ENCODE peak calls at places on chromosomes 1 and 21, in four cellular contexts. Z, P, F and Y are unnamed samples.

GRCh38 chr1:168273575-168273974 is 7.1 kb upstream of the TBX19 start:
- DNase-seq in Z (no peak), P (no peak), F (no peak), Y (no peak)

GRCh38 chr1:221381858-221382623 is 359.8 kb downstream of the DUSP10 start:
- DNase-seq in Z (peak), P (no peak), F (no peak), Y (no peak)

GRCh38 chr1:78104322-78104721 is 58.6 kb downstream of the GIPC2 start:
- DNase-seq in Z (peak), P (no peak), F (no peak), Y (no peak)

GRCh38 chr21:41957991-41958766 is 4.4 kb upstream of the C2CD2 start:
- DNase-seq in Z (peak), P (no peak), F (peak), Y (no peak)

GRCh38 chr1:1777510-1777909 is 760 bp downstream of the NADK start:
- DNase-seq in Z (no peak), P (no peak), F (peak), Y (no peak)

GRCh38 chr1:202374077-202374476 is 25.6 kb downstream of the PPP1R12B start:
- DNase-seq in Z (no peak), P (no peak), F (no peak), Y (no peak)

GRCh38 chr1:44406761-44407429 is 1.8 kb downstream of the RNF220 start:
- DNase-seq in Z (no peak), P (no peak), F (no peak), Y (peak)

GRCh38 chr1:48021792-48022191 is 24.6 kb upstream of the TRABD2B start:
- DNase-seq in Z (no peak), P (no peak), F (no peak), Y (no peak)

GRCh38 chr1:115411388-115412063 is 73.5 kb upstream of the NGF start:
- DNase-seq in Z (peak), P (no peak), F (peak), Y (no peak)

GRCh38 chr1:30966690-30967369 is 58.3 kb upstream of the SDC3 start:
- DNase-seq in Z (peak), P (no peak), F (peak), Y (no peak)

GRCh38 chr1:203660069-203660468 is 33.4 kb downstream of the ATP2B4 start:
- DNase-seq in Z (no peak), P (no peak), F (no peak), Y (no peak)

GRCh38 chr1:203660931-203661484 is 34.4 kb downstream of the ATP2B4 start:
- DNase-seq in Z (no peak), P (no peak), F (no peak), Y (no peak)

GRCh38 chr1:203663294-203663693 is 36.7 kb downstream of the ATP2B4 start:
- DNase-seq in Z (peak), P (no peak), F (no peak), Y (no peak)

GRCh38 chr1:203662821-203663220 is 36.2 kb downstream of the ATP2B4 start:
- DNase-seq in Z (no peak), P (no peak), F (no peak), Y (no peak)

GRCh38 chr1:203661572-203661971 is 34.9 kb downstream of the ATP2B4 start:
- DNase-seq in Z (no peak), P (no peak), F (no peak), Y (no peak)
- H3K27ac ChIP-seq in Z (no peak), P (no peak), F (no peak), Y (no peak)

GRCh38 chr1:43008106-43008424 is 49.4 kb upstream of the SLC2A1 start:
- DNase-seq in Z (no peak), P (no peak), F (peak), Y (no peak)
- H2BK5ac ChIP-seq in Z (no peak), P (peak), F (peak), Y (peak)

GRCh38 chr1:21333824-21334213 is 43.6 kb upstream of the ECE1 start:
- DNase-seq in Z (no peak), P (no peak), F (no peak), Y (no peak)
- H2AFZ ChIP-seq in Z (peak), P (no peak), F (no peak), Y (no peak)

DNA sequence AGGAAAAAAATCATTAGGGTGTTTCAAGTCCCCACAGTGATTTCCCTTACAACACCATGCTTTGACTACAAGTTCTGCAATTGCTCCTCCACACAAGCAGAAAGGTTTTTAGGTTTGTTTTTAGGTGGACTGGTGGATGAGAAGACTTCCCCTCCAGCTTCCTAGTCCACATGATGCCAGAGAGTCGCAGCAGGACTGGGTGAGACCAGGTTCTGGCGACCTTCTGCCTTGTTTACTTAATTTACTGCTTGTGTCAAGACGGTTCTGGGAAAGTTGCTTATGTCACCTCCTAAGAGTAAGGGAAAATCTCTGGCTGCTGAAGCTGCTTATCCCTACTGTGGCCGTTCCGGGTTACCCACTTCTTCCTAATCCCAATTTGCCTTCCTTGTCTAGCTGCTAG is 76.4 kb downstream of the GLUL start:
- DNase-seq in Z (no peak), P (no peak), F (no peak), Y (no peak)
- H3K27ac ChIP-seq in Z (no peak), P (no peak), F (no peak), Y (peak)

DNA sequence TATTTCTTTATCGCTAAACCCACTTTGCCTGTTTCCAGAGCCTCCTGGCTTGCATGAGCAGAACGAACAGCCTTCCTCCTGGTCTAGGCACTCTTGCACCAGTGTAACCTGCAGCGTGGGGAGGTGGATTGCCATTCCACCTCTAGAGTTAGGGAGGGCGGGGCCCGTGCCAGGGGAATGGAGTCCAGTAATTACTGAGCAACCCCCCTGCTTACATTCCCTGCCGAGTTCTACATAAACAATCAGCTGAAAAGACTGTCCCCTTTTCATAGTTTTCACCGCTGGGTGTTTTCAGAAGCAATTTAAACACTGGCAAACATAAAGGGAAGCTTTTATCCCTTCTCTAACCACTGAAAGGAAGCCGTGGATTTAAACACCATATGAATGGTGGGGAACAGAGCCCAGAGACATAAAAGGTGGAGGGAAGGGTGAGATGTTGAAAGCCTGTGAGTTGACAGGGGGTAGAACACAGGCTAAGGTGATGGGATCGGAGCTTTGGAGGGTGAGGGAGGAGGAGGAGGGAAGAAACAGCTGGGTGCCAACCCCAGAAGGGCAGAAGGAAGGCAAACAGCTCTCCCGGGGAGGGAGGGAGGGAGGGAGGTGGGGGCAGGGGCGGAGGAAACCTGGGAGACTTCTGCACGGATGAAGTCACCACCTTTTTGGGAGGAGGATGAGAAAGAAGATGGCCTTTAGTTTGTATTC is 68.0 kb upstream of the WDR26 start:
- DNase-seq in Z (no peak), P (no peak), F (no peak), Y (peak)
- H2BK5ac ChIP-seq in Z (peak), P (no peak), F (no peak), Y (no peak)

GRCh38 chr1:46183926-46184557 is 7.8 kb upstream of the P3R3URF start:
- DNase-seq in Z (no peak), P (no peak), F (peak), Y (no peak)
- H2AFZ ChIP-seq in Z (no peak), P (no peak), F (no peak), Y (no peak)

DNA sequence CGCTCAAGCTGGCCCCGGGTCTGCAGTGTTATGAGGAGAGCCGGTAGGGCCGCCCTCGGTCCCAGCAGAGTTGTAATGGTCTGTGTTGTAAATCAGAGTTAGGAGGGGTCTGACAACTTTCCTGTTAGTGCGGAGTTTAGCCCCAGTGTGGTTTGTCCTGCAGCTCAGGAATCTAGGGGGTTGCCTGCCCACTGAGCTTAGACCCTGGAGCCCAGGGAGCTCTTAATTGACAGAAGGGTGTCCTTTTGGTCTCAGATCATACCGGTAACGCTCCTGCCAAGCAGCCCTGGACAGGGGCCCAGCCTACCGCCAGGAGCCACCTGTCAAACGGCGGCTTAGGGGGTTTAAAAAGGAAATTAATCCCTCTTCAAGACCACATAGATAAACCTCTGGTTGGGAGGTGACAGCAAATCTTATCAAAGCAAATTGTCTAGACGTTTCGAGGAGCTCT is 164.4 kb downstream of the DYRK1A start:
- DNase-seq in Z (no peak), P (no peak), F (no peak), Y (no peak)
- H3K27ac ChIP-seq in Z (no peak), P (no peak), F (no peak), Y (no peak)

DNA sequence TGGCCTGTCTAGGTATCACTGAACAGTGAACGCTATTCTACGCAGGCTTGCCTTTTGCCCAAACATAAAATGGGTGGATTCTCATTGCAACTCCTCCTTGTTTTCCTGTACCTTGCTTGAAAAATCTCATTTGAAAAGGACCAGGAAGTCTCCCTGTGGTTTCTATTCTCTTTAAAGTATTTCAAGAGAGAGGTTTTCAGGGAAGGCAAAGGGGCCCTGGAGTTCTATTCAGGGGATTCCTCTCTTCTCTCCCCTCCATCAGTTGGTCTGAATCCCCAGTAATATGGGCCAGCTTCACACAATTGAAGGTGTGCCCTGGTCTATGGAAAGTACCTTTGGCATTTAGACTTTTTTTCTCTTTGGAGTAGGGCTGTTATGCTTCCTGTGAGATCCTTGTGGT is 311.3 kb downstream of the RGS7 start:
- DNase-seq in Z (no peak), P (no peak), F (no peak), Y (no peak)
- H2BK5ac ChIP-seq in Z (no peak), P (no peak), F (no peak), Y (no peak)

GRCh38 chr1:204335533-204335932 is 24.2 kb downstream of the PLEKHA6 start:
- DNase-seq in Z (no peak), P (no peak), F (no peak), Y (no peak)

GRCh38 chr1:204336642-204337041 is 23.1 kb downstream of the PLEKHA6 start:
- DNase-seq in Z (no peak), P (peak), F (no peak), Y (no peak)

GRCh38 chr1:204337047-204337446 is 22.7 kb downstream of the PLEKHA6 start:
- DNase-seq in Z (no peak), P (no peak), F (no peak), Y (no peak)

GRCh38 chr1:204334455-204334854 is 25.3 kb downstream of the PLEKHA6 start:
- DNase-seq in Z (no peak), P (no peak), F (no peak), Y (no peak)

DNA sequence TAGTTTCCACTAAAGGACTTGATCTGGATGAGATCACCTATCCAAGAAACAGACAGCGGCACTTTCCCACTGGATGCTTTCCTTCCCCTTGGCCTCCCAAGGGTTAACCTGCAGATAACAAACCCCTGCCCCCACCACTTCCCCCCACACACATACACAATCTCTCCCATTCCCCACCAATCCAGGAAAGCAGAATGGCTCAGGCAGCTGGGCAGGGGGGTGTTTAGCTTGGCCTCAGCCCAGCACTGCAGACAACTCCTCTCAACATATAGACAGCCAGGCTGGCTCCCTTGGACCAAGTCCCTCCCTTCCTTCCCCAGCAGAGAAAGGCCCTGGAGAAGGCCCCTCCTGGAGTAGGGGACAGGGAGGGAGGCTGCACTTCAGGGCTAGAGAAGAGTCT is 24.6 kb downstream of the PLEKHA6 start:
- DNase-seq in Z (no peak), P (no peak), F (no peak), Y (no peak)
- H2AFZ ChIP-seq in Z (peak), P (no peak), F (no peak), Y (no peak)

DNA sequence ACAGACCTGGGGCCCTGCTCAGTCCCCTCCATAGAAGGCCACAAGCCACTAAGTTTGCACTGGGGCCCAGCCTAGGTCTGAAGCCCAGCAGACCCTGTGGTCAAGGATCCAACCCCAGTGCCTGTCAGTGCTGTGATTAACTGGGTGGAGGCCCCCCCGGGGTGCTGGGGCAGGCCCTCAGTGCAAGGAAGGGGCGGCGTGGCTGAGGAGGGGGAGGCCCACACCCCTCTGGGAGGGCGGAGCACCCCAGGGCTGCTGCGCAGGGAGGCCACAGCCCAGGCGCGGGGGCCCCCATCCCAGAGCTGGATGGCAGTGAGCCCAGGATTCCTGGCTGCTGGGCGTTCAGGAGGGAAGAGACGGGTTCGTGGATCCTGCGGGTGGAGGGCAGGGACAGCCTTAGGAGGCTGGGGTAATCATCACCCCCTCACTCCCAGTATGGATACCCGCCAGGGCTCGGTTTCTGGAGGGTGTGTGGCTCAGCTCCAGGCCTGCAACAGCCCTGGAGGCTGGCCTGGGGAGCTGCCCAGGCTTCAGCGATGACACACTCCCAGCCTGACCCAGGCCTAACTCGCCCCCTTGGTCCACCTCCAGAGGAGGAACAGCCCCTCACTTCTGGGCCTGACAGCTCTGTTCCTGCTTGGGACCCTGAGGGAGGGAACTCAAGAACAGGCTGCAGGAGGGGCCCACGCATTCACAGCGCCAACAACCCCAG is 884 bp downstream of the GJC2 start:
- DNase-seq in Z (peak), P (peak), F (no peak), Y (no peak)
- H3K27ac ChIP-seq in Z (peak), P (no peak), F (no peak), Y (no peak)